ENCODE peak calls at places on chromosomes 12 and 14, in ten cellular contexts. C, P, A, K, E, O, L, D, M and Q are unnamed samples.

GRCh38 chr14:36383674-36384421 is 63.4 kb upstream of the MBIP start:
- DNase-seq in C (no peak), P (no peak), A (no peak), K (no peak), E (no peak), O (no peak), L (no peak), D (no peak), M (peak), Q (no peak)

GRCh38 chr12:2348477-2348852 is 295.7 kb downstream of the CACNA1C start:
- DNase-seq in C (no peak), P (no peak), A (no peak), K (no peak), E (peak), O (no peak), L (no peak), D (no peak), M (no peak), Q (no peak)

GRCh38 chr14:38310420-38310995 is 54.6 kb upstream of the CLEC14A start:
- DNase-seq in C (no peak), P (no peak), A (no peak), K (no peak), E (no peak), O (peak), L (no peak), D (no peak), M (no peak), Q (no peak)

GRCh38 chr12:6360080-6360571 is 15.2 kb downstream of the SCNN1A start:
- DNase-seq in C (no peak), P (no peak), A (no peak), K (no peak), E (no peak), O (no peak), L (no peak), D (no peak), M (no peak), Q (no peak)

GRCh38 chr12:81757731-81758325 is 1.3 kb downstream of the PPFIA2 start:
- DNase-seq in C (no peak), P (no peak), A (no peak), K (no peak), E (no peak), O (no peak), L (no peak), D (no peak), M (no peak), Q (no peak)

GRCh38 chr12:3247077-3247476 is 169.9 kb downstream of the TSPAN9 start:
- DNase-seq in C (no peak), P (no peak), A (no peak), K (no peak), E (no peak), O (no peak), L (no peak), D (no peak), M (no peak), Q (no peak)

GRCh38 chr14:45251912-45252311 is 1.1 kb downstream of the MIS18BP1 start:
- DNase-seq in C (no peak), P (no peak), A (no peak), K (no peak), E (peak), O (peak), L (peak), D (peak), M (no peak), Q (peak)

GRCh38 chr12:123078114-123078465 is 72.8 kb downstream of the PITPNM2 start:
- DNase-seq in C (no peak), P (no peak), A (no peak), K (no peak), E (no peak), O (no peak), L (no peak), D (no peak), M (no peak), Q (no peak)

GRCh38 chr14:99195602-99196309 is 76.2 kb downstream of the BCL11B start:
- DNase-seq in C (peak), P (no peak), A (no peak), K (no peak), E (no peak), O (no peak), L (peak), D (no peak), M (no peak), Q (no peak)

GRCh38 chr14:105300542-105301102 is at the start of gene BRF1:
- DNase-seq in C (peak), P (peak), A (peak), K (peak), E (peak), O (peak), L (peak), D (peak), M (peak), Q (peak)
- TF ChIP-seq POLR2A in C (no peak), P (no peak), A (no peak), K (peak), E (no peak), O (no peak), L (peak), D (peak), M (peak), Q (peak)

DNA sequence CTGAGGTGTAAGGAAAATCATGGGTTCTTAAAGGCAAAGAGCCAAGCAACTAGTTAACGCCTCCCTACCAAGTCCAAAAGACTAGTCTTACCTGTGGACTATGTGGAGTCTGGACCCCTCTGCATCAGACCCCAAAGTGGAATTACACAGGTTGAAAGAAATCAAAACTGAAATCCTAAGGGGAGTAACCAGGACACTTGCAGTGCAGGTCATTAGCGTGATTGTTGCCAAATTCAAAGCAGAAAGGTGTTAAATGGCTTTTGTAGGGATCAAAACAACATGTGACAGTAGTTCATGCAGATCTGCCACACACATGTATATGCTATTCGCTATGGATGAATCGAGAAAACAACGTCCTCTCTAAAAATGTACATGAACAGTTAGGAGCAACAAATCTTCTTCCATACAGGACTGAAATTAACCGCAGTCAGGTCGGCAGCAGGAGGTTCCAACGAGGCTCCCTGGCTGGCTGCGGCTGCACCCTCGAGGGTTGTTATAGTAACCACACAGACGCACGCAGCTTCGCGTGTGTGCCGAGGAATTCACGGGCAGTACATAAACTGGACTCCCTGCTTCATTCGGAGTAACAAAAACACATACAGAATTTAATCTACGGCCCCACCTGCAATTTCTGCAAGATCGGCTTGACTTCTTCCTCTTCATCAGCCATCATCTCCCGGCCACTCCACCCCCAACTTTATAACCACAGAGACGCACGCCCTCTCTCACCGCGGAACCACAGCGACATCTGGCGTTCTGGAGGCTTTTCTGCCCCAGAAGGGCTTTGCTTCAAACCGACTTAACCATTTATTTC is at the start of gene TTC5:
- DNase-seq in C (peak), P (peak), A (peak), K (peak), E (peak), O (peak), L (peak), D (peak), M (peak), Q (peak)
- TF ChIP-seq POLR2A in C (no peak), P (peak), A (no peak), K (no peak), E (no peak), O (peak), L (no peak), D (peak), M (no peak), Q (peak)

GRCh38 chr12:26124491-26125450 is at the start of gene BHLHE41:
- DNase-seq in C (peak), P (peak), A (peak), K (peak), E (peak), O (peak), L (peak), D (peak), M (peak), Q (no peak)

GRCh38 chr12:26123482-26123980 is 1.3 kb downstream of the BHLHE41 start:
- DNase-seq in C (no peak), P (no peak), A (no peak), K (no peak), E (peak), O (peak), L (no peak), D (no peak), M (no peak), Q (peak)

GRCh38 chr12:26121841-26122680 is 2.8 kb downstream of the BHLHE41 start:
- DNase-seq in C (peak), P (no peak), A (no peak), K (no peak), E (peak), O (peak), L (peak), D (no peak), M (no peak), Q (peak)

GRCh38 chr12:26121323-26121740 is 3.5 kb downstream of the BHLHE41 start:
- DNase-seq in C (no peak), P (no peak), A (no peak), K (no peak), E (no peak), O (no peak), L (no peak), D (no peak), M (no peak), Q (no peak)

GRCh38 chr12:26122681-26123481 is 2.0 kb downstream of the BHLHE41 start:
- DNase-seq in C (peak), P (peak), A (peak), K (peak), E (peak), O (peak), L (peak), D (no peak), M (peak), Q (peak)
- TF ChIP-seq POLR2A in C (no peak), P (no peak), A (no peak), K (no peak), E (peak), O (no peak), L (peak), D (no peak), M (peak), Q (no peak)

GRCh38 chr12:4604684-4605193 is 42.7 kb downstream of the DYRK4 start:
- DNase-seq in C (peak), P (peak), A (peak), K (peak), E (peak), O (peak), L (peak), D (peak), M (peak), Q (peak)
- TF ChIP-seq POLR2A in C (no peak), P (peak), A (no peak), K (no peak), E (no peak), O (no peak), L (no peak), D (peak), M (peak), Q (peak)

GRCh38 chr12:57489157-57489641 is 1.3 kb downstream of the MARS1 start:
- DNase-seq in C (peak), P (no peak), A (no peak), K (no peak), E (peak), O (no peak), L (no peak), D (no peak), M (no peak), Q (no peak)
- TF ChIP-seq POLR2A in C (no peak), P (no peak), A (no peak), K (no peak), E (no peak), O (no peak), L (no peak), D (no peak), M (no peak), Q (no peak)

DNA sequence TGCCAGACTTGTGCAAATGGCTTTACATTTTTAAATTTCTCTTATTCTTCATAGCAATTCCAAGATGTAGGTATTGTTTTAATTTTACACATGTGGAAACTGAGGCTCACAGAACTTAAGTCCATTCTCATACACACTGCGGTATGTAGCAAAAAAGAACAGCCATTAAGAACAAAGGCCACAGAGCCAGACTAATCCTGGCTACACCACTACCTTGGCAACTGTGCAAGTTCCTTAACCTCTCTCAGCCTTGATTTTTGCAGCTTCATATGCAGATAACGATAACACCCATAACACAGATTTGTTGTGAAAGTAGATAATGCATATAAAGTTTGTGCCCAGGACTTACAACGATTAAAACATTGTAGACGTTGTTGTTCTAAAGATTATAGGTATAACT is 81.1 kb downstream of the ABCC9 start:
- DNase-seq in C (no peak), P (no peak), A (no peak), K (no peak), E (no peak), O (no peak), L (no peak), D (no peak), M (no peak), Q (no peak)
- TF ChIP-seq POLR2A in C (no peak), P (no peak), A (no peak), K (no peak), E (no peak), O (no peak), L (no peak), D (no peak), M (no peak), Q (no peak)

GRCh38 chr14:58298477-58298879 is at the start of gene ARID4A:
- DNase-seq in C (peak), P (no peak), A (peak), K (no peak), E (no peak), O (no peak), L (no peak), D (no peak), M (peak), Q (no peak)
- TF ChIP-seq POLR2A in C (peak), P (peak), A (peak), K (peak), E (no peak), O (no peak), L (peak), D (no peak), M (peak), Q (peak)

GRCh38 chr14:93787465-93788306 is 599 bp downstream of the PRIMA1 start:
- DNase-seq in C (no peak), P (no peak), A (no peak), K (no peak), E (no peak), O (no peak), L (no peak), D (no peak), M (no peak), Q (no peak)

GRCh38 chr14:93789366-93790130 is 1.3 kb upstream of the PRIMA1 start:
- DNase-seq in C (no peak), P (no peak), A (peak), K (no peak), E (no peak), O (no peak), L (no peak), D (no peak), M (no peak), Q (no peak)

GRCh38 chr14:93788307-93788556 is at the start of gene PRIMA1:
- DNase-seq in C (no peak), P (no peak), A (no peak), K (peak), E (no peak), O (no peak), L (no peak), D (no peak), M (peak), Q (no peak)

GRCh38 chr14:93790966-93791365 is 2.7 kb upstream of the PRIMA1 start:
- DNase-seq in C (no peak), P (no peak), A (peak), K (no peak), E (no peak), O (no peak), L (no peak), D (no peak), M (no peak), Q (no peak)

DNA sequence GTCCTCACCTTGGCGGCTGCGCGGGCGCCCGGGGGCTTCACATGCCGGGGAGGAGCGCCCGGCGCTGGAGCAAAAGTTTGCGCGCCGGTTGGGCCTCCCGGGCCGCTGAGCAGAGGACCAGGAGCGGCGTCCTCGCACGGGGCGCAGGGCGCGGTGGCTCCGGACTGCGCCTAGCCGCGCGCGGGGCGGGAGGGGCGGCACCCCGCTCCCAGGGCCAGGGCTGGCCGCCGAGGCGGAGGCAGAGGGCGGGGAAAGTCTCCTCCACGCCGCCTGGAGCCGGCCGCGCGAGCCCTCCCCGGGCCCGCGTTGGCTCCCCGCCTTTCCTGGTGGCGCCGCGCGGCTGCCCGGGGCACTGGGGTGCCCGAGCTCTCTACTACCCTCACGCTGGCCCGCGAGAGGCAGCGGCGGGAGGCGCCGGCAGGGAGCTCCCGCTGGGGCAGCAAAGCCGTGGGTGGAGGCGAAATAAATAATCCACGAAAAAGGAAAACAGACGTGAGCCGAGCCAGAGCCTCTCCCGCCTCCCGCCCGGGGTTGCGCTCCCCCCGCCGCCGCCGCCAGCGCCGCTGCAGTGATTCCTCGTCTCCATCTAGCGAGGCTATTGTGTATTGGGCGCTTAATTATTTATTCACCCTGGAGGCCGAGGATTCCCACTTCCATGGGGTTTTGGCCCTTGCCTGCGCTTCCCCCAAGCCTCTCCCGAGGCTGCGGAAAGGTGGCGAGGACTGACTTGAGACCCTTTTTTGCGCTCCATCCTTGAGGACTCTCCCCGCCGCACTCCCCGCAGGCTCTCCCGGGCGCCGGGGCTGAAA is 476 bp upstream of the PRIMA1 start:
- DNase-seq in C (no peak), P (peak), A (peak), K (peak), E (no peak), O (no peak), L (peak), D (no peak), M (no peak), Q (no peak)
- TF ChIP-seq POLR2A in C (no peak), P (peak), A (no peak), K (peak), E (no peak), O (no peak), L (no peak), D (no peak), M (peak), Q (no peak)

GRCh38 chr12:7375145-7375543 is 68.8 kb downstream of the CD163L1 start:
- DNase-seq in C (no peak), P (no peak), A (no peak), K (no peak), E (no peak), O (no peak), L (no peak), D (no peak), M (no peak), Q (no peak)

GRCh38 chr12:7374423-7375144 is 69.4 kb downstream of the CD163L1 start:
- DNase-seq in C (peak), P (peak), A (peak), K (no peak), E (peak), O (peak), L (peak), D (peak), M (peak), Q (peak)

GRCh38 chr12:7373226-7373625 is 69.4 kb downstream of the ACSM4 start:
- DNase-seq in C (peak), P (no peak), A (no peak), K (no peak), E (no peak), O (no peak), L (no peak), D (no peak), M (no peak), Q (peak)

GRCh38 chr12:7369274-7369729 is 65.4 kb downstream of the ACSM4 start:
- DNase-seq in C (peak), P (no peak), A (no peak), K (no peak), E (no peak), O (no peak), L (peak), D (no peak), M (peak), Q (no peak)
- TF ChIP-seq POLR2A in C (no peak), P (peak), A (no peak), K (no peak), E (no peak), O (no peak), L (no peak), D (no peak), M (no peak), Q (no peak)

DNA sequence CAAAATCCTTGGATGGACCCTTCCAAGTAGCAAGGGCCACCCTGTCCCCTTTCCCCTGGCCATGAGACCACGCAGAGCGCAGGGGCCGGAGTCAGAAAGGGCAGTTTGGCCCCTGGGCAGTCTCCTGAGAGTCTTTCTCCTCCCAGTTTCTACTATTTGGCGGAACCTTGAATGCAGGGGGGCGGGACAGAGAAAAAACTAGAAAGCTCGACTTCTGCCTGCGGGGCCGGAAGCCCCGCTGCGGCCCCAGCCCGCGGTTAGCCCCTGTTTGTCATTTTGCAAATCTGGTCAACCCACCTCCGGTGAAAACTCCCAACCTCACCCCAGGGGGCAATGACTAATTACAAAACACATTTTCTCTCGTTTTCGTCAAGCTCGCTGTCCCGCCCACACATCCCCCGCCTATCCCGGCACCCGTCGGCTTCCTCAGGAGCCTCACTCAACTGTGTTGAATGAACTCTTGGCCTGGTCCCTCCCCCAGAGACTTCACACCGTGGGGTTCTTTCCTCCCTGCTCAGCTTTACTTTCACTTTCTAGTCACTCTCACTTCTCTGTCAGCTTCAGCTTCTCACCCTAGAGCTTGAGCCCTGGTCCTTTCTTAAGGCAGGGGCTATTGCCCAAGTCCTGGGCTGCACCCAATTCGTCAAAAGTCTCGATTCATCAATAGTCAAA is 66.7 kb downstream of the IRF2BPL start:
- DNase-seq in C (peak), P (peak), A (peak), K (peak), E (peak), O (peak), L (peak), D (peak), M (peak), Q (peak)
- TF ChIP-seq POLR2A in C (no peak), P (no peak), A (no peak), K (no peak), E (no peak), O (peak), L (no peak), D (peak), M (no peak), Q (peak)